ENCODE peak calls at places on chromosomes 16 and 17, in nine cellular contexts. D is neuronal stem cell, B is A673, Z is iPS DF 6.9, M is SK-N-SH, X is PC-9, V is prostate gland, I is A549, O is aorta. A is an unnamed sample.

GRCh38 chr17:28950752-28951427 is 428 bp downstream of the PHF12 start:
- DNase-seq in D (no peak), B (no peak), Z (no peak), M (no peak), X (no peak), V (peak), I (no peak), O (no peak), A (no peak)

GRCh38 chr17:75454193-75454592 is 2.2 kb upstream of the TMEM94 start:
- DNase-seq in D (no peak), B (no peak), Z (no peak), M (no peak), X (no peak), V (no peak), I (no peak), O (no peak), A (no peak)

GRCh38 chr17:77963441-77963840 is 4.9 kb downstream of the TNRC6C start:
- DNase-seq in D (peak), B (peak), Z (no peak), M (peak), X (no peak), V (peak), I (no peak), O (no peak), A (no peak)

GRCh38 chr16:22240023-22240697 is 34.1 kb downstream of the EEF2K start:
- DNase-seq in D (no peak), B (no peak), Z (no peak), M (no peak), X (no peak), V (peak), I (no peak), O (no peak), A (no peak)

GRCh38 chr16:2242598-2242997 is 6.4 kb downstream of the DNASE1L2 start:
- DNase-seq in D (no peak), B (no peak), Z (no peak), M (peak), X (no peak), V (no peak), I (no peak), O (no peak), A (no peak)

GRCh38 chr17:8133398-8133797 is 9.5 kb upstream of the HES7 start:
- DNase-seq in D (no peak), B (no peak), Z (no peak), M (no peak), X (no peak), V (no peak), I (no peak), O (no peak), A (no peak)

GRCh38 chr17:72560303-72561247 is 439.8 kb downstream of the SOX9 start:
- DNase-seq in D (peak), B (peak), Z (no peak), M (peak), X (peak), V (peak), I (peak), O (no peak), A (no peak)

GRCh38 chr17:31425646-31426045 is 34.2 kb downstream of the RAB11FIP4 start:
- DNase-seq in D (no peak), B (no peak), Z (no peak), M (peak), X (no peak), V (no peak), I (no peak), O (no peak), A (no peak)

GRCh38 chr17:17987901-17988300 is 15.2 kb downstream of the DRC3 start:
- DNase-seq in D (no peak), B (no peak), Z (no peak), M (no peak), X (no peak), V (no peak), I (no peak), O (no peak), A (no peak)

GRCh38 chr16:49443576-49443975 is 70.0 kb downstream of the C16orf78 start:
- DNase-seq in D (no peak), B (no peak), Z (no peak), M (no peak), X (no peak), V (no peak), I (no peak), O (no peak), A (no peak)

GRCh38 chr17:7001562-7001961 is 5.7 kb downstream of the ALOX12 start:
- DNase-seq in D (no peak), B (no peak), Z (no peak), M (no peak), X (peak), V (no peak), I (peak), O (no peak), A (no peak)

GRCh38 chr17:77146882-77147281 is 6.1 kb downstream of the SEC14L1 start:
- DNase-seq in D (no peak), B (no peak), Z (no peak), M (no peak), X (no peak), V (no peak), I (no peak), O (no peak), A (no peak)

GRCh38 chr16:62035115-62036092 is 834 bp downstream of the CDH8 start:
- DNase-seq in D (peak), B (peak), Z (no peak), M (peak), X (no peak), V (no peak), I (no peak), O (no peak), A (no peak)

GRCh38 chr17:3885970-3886369 is 6.9 kb downstream of the CAMKK1 start:
- DNase-seq in D (no peak), B (no peak), Z (no peak), M (no peak), X (peak), V (no peak), I (peak), O (no peak), A (no peak)

DNA sequence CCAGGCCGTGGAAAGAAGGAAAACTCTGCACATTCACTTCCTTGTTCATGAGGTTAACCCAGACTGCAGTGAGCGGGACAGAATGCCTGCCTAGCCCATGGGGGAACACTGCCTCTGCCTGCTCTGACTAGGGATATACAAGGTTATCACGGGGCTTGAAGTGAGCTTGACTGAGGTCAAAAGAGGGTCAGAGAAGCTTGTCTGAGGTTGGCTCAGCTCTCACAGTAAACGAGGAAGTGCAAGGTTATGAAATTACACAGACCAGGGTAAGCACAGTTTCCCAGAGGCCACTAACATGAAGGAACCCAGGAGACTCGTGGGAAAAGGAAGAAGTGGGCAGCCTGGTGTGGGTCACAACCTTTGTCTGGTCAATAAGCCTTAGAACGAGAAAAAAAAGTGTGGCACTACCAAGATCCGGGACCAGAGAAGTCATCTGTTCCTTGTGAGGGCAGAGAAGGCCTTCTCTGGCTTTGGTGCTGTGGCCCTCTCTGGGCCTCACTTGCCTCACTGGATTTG is 28.8 kb downstream of the HIC1 start:
- DNase-seq in D (no peak), B (no peak), Z (no peak), M (no peak), X (peak), V (no peak), I (peak), O (no peak), A (peak)
- H3K27ac ChIP-seq in D (no peak), B (no peak), Z (no peak), M (no peak), X (peak), V (peak), I (peak), O (no peak), A (peak)

DNA sequence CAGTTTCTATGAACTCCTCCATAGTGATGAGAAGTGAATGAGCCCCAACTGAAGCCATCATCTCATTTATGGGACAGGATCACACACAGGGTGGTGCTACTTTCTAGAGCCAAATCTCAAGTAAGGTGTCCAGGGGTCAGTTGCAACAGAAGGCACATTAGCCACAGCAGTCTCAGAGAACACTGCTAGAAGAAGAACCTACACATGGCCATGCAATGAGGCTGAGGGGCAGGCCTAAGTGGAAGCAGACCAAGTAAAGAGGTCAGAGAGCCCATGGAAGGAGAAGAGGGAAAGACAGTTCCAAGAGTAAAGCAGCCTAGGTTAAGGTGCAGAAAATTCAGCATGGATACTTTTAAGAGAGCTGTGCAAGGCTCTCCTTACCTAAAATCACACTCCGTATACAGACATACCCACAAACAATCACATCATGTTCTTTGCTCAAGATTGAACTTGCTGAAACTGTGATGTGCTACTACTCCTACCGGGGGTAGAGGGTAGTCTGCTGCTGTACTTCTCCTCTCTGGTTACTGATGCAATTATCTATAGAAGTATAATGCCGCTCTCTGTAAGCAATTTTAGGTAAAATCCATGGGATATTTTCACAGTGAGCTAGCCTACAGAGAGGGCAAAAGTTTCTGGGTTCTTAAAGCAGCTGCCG is 1.7 kb downstream of the ABCA8 start:
- DNase-seq in D (no peak), B (no peak), Z (no peak), M (no peak), X (no peak), V (no peak), I (no peak), O (no peak), A (no peak)
- H3K4me3 ChIP-seq in D (no peak), B (no peak), Z (no peak), M (no peak), X (no peak), V (no peak), I (no peak), O (no peak), A (peak)

DNA sequence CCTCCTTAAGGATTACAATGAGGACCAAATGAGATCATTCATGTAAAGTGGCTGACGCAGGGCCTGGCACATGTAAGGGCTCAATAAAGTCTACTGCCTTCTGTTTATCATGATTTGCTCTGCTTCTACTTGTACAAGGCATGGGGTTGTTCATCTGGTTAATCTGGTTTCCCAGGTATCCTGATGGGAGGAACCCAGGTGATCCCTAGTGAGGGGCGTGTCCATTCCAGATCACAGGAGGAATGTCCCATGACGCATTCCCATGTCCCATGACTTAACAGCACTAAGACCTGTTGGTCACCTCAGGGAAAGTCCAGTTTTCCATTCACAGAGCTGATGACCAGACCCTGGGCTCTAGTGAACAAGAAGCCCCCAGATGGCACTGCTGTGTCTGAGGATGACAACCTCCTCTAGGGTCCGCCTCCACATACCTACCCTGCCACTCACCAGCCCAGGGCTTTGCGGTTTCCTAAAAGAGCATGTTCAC is 11.5 kb upstream of the TPPP3 start:
- DNase-seq in D (no peak), B (no peak), Z (no peak), M (no peak), X (peak), V (peak), I (no peak), O (no peak), A (no peak)
- H3K27ac ChIP-seq in D (no peak), B (no peak), Z (no peak), M (peak), X (peak), V (peak), I (no peak), O (no peak), A (peak)

DNA sequence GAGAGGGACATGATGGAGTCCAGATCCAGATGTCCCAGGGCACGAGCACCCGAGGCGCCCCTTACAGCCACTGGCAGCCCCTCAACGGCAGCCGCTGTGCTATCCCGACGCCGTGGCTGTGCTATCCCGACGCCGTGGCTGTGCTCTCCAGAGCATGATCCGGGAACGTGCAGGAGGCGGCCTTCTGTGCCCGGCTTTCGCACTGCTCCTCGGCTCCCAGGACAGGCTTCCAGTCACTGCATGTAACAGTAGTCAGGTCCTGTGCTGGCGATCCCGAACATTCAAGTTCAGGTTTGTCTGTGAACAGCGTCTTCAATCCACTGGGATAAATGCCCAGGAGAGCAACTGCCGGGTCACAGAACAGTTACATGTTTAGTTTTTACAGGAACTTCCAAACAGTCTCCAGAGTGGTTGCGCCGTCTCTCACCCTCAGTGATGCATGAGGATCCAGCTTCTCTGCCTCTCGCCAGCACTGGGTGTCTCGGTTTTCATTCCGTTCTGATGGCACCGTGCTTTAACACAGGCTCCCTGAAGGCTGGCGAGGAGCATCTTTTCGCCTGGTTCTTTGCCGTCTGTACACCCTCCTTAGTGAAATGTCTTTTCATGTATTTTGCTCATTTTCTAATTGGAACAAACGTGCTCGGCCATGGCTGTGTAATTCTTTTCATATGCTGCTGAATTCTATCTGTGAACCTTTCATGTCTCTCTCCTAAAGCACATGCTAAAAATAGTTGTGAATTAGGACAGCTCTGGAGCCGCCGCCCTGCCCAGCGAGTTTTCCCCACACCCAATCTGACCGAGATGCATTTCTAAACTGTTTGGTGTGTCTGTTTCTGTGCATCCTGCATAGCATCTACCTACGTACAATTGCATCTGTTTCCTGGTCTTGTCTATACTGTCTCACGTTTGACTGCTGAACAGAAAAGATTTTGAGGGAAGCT is 72.6 kb upstream of the METRNL start:
- DNase-seq in D (no peak), B (no peak), Z (no peak), M (peak), X (no peak), V (no peak), I (no peak), O (no peak), A (peak)
- H3K4me3 ChIP-seq in D (no peak), B (no peak), Z (no peak), M (no peak), X (no peak), V (no peak), I (no peak), O (no peak), A (no peak)

GRCh38 chr17:57880086-57880456 is 30.2 kb upstream of the MRPS23 start:
- DNase-seq in D (no peak), B (no peak), Z (no peak), M (no peak), X (no peak), V (no peak), I (no peak), O (no peak), A (no peak)
- H3K27ac ChIP-seq in D (no peak), B (no peak), Z (no peak), M (peak), X (peak), V (peak), I (peak), O (peak), A (peak)

GRCh38 chr16:56101480-56101879 is 89.8 kb upstream of the GNAO1 start:
- DNase-seq in D (no peak), B (no peak), Z (no peak), M (peak), X (no peak), V (no peak), I (no peak), O (no peak), A (no peak)
- H3K4me3 ChIP-seq in D (no peak), B (no peak), Z (no peak), M (no peak), X (no peak), V (no peak), I (no peak), O (no peak), A (no peak)

GRCh38 chr16:24769806-24770205 is 40.4 kb downstream of the TNRC6A start:
- DNase-seq in D (no peak), B (peak), Z (no peak), M (no peak), X (no peak), V (no peak), I (no peak), O (no peak), A (no peak)

GRCh38 chr16:24771132-24771778 is 41.8 kb downstream of the TNRC6A start:
- DNase-seq in D (no peak), B (no peak), Z (no peak), M (no peak), X (no peak), V (no peak), I (no peak), O (no peak), A (no peak)

GRCh38 chr16:24761526-24761925 is 32.1 kb downstream of the TNRC6A start:
- DNase-seq in D (no peak), B (no peak), Z (no peak), M (no peak), X (no peak), V (no peak), I (no peak), O (no peak), A (no peak)

GRCh38 chr16:24764916-24765315 is 35.5 kb downstream of the TNRC6A start:
- DNase-seq in D (no peak), B (no peak), Z (no peak), M (no peak), X (no peak), V (no peak), I (no peak), O (no peak), A (no peak)

GRCh38 chr16:24766057-24766456 is 36.6 kb downstream of the TNRC6A start:
- DNase-seq in D (no peak), B (no peak), Z (no peak), M (no peak), X (no peak), V (no peak), I (no peak), O (no peak), A (no peak)
- H3K27ac ChIP-seq in D (no peak), B (no peak), Z (no peak), M (no peak), X (no peak), V (no peak), I (no peak), O (no peak), A (no peak)

GRCh38 chr17:47841488-47842308 is 625 bp upstream of the SCRN2 start:
- DNase-seq in D (no peak), B (no peak), Z (no peak), M (no peak), X (no peak), V (no peak), I (no peak), O (no peak), A (no peak)
- H3K4me3 ChIP-seq in D (peak), B (peak), Z (no peak), M (peak), X (peak), V (peak), I (no peak), O (no peak), A (peak)